ENCODE peak calls at places on chromosomes 13 and 19, in eight cellular contexts. K is cardiac muscle cell, N is prostate gland, X is H1, F is foreskin keratinocyte, C is left ventricle myocardium inferior, Y is mucosa of descending colon, S is iPS DF 6.9. V is an unnamed sample. For H3K4me1, the result is how much of the 10 kb centered on the place peaks cover.

GRCh38 chr19:10580979-10581631 is 6.0 kb downstream of the AP1M2 start:
- DNase-seq in K (peak), N (peak), X (peak), F (no peak), C (peak), Y (peak), S (no peak), V (peak)

GRCh38 chr19:50728084-50728737 is 5.0 kb downstream of the CLEC11A start:
- DNase-seq in K (peak), N (peak), X (peak), F (no peak), C (peak), Y (peak), S (no peak), V (no peak)

GRCh38 chr19:47471733-47472457 is at the start of gene SLC8A2:
- DNase-seq in K (peak), N (peak), X (peak), F (peak), C (peak), Y (peak), S (no peak), V (peak)

GRCh38 chr13:109700176-109700575 is 86.2 kb downstream of the IRS2 start:
- DNase-seq in K (peak), N (no peak), X (no peak), F (peak), C (peak), Y (peak), S (no peak), V (peak)

GRCh38 chr19:41930926-41931592 is 2.8 kb upstream of the ERFL start:
- DNase-seq in K (no peak), N (no peak), X (peak), F (no peak), C (no peak), Y (no peak), S (peak), V (no peak)

GRCh38 chr19:22545751-22546150 is 88.4 kb upstream of the ZNF492 start:
- DNase-seq in K (no peak), N (no peak), X (peak), F (no peak), C (peak), Y (no peak), S (peak), V (peak)

GRCh38 chr13:94342436-94343242 is 136.8 kb downstream of the DCT start:
- DNase-seq in K (no peak), N (no peak), X (no peak), F (no peak), C (no peak), Y (no peak), S (no peak), V (peak)

GRCh38 chr19:39110263-39110967 is 15.2 kb upstream of the PAK4 start:
- DNase-seq in K (peak), N (peak), X (peak), F (no peak), C (peak), Y (peak), S (peak), V (peak)

GRCh38 chr13:29994911-29995601 is 144.6 kb upstream of the UBL3 start:
- DNase-seq in K (no peak), N (no peak), X (no peak), F (no peak), C (no peak), Y (no peak), S (no peak), V (no peak)

GRCh38 chr13:40611004-40611403 is 55.4 kb downstream of the FOXO1 start:
- DNase-seq in K (no peak), N (no peak), X (no peak), F (no peak), C (no peak), Y (no peak), S (no peak), V (no peak)

GRCh38 chr13:36945078-36945477 is 25.0 kb upstream of the SMAD9 start:
- DNase-seq in K (no peak), N (no peak), X (no peak), F (no peak), C (no peak), Y (no peak), S (no peak), V (no peak)

GRCh38 chr13:44259045-44260042 is 114.3 kb upstream of the SERP2 start:
- DNase-seq in K (no peak), N (no peak), X (no peak), F (no peak), C (no peak), Y (no peak), S (no peak), V (peak)

GRCh38 chr19:40662925-40663711 is 27.3 kb downstream of the NUMBL start:
- DNase-seq in K (peak), N (peak), X (peak), F (no peak), C (peak), Y (peak), S (peak), V (peak)

GRCh38 chr13:95643814-95644598 is 500 bp downstream of the DZIP1 start:
- DNase-seq in K (peak), N (no peak), X (peak), F (peak), C (peak), Y (no peak), S (no peak), V (peak)

GRCh38 chr19:11652056-11652455 is 54.8 kb downstream of the ZNF627 start:
- DNase-seq in K (no peak), N (no peak), X (no peak), F (no peak), C (no peak), Y (no peak), S (no peak), V (no peak)

GRCh38 chr13:79973533-79973963 is 367.4 kb downstream of the SPRY2 start:
- DNase-seq in K (no peak), N (no peak), X (no peak), F (no peak), C (peak), Y (no peak), S (peak), V (peak)

GRCh38 chr13:28531195-28531955 is 36.4 kb upstream of the FLT1 start:
- DNase-seq in K (peak), N (no peak), X (peak), F (no peak), C (peak), Y (peak), S (no peak), V (peak)

GRCh38 chr13:102721800-102722231 is 27.0 kb upstream of the METTL21C start:
- DNase-seq in K (no peak), N (no peak), X (no peak), F (no peak), C (no peak), Y (no peak), S (no peak), V (no peak)

GRCh38 chr19:16940626-16941025 is 51.8 kb downstream of the F2RL3 start:
- DNase-seq in K (no peak), N (no peak), X (no peak), F (no peak), C (no peak), Y (no peak), S (no peak), V (no peak)

GRCh38 chr19:44552324-44552723 is 22.8 kb upstream of the CEACAM20 start:
- DNase-seq in K (peak), N (no peak), X (peak), F (peak), C (no peak), Y (peak), S (peak), V (peak)

GRCh38 chr19:21940684-21941083 is 70.1 kb downstream of the ZNF208 start:
- DNase-seq in K (no peak), N (no peak), X (no peak), F (no peak), C (no peak), Y (no peak), S (no peak), V (no peak)

GRCh38 chr19:51127755-51128154 is 3.0 kb downstream of the SIGLEC9 start:
- DNase-seq in K (no peak), N (no peak), X (no peak), F (no peak), C (no peak), Y (no peak), S (no peak), V (peak)

GRCh38 chr19:29478578-29479565 is 46.9 kb upstream of the VSTM2B start:
- DNase-seq in K (peak), N (no peak), X (peak), F (no peak), C (no peak), Y (no peak), S (peak), V (peak)

GRCh38 chr13:51332566-51333361 is 6.7 kb upstream of the SERPINE3 start:
- DNase-seq in K (no peak), N (no peak), X (no peak), F (no peak), C (no peak), Y (no peak), S (no peak), V (no peak)

GRCh38 chr19:47752440-47753211 is 7.3 kb downstream of the NOP53 start:
- DNase-seq in K (no peak), N (no peak), X (no peak), F (no peak), C (no peak), Y (no peak), S (no peak), V (no peak)

GRCh38 chr19:33404916-33405315 is 31.4 kb downstream of the CEBPG start:
- DNase-seq in K (no peak), N (no peak), X (no peak), F (no peak), C (peak), Y (peak), S (no peak), V (no peak)

GRCh38 chr13:51152713-51153112 is 41.6 kb upstream of the C13orf42 start:
- DNase-seq in K (no peak), N (no peak), X (peak), F (no peak), C (no peak), Y (no peak), S (no peak), V (no peak)

GRCh38 chr19:6056801-6057650 is 53.3 kb downstream of the RFX2 start:
- DNase-seq in K (no peak), N (peak), X (no peak), F (peak), C (peak), Y (peak), S (no peak), V (no peak)

GRCh38 chr13:24396821-24397220 is 87.4 kb downstream of the C1QTNF9 start:
- DNase-seq in K (no peak), N (no peak), X (no peak), F (no peak), C (no peak), Y (no peak), S (no peak), V (no peak)
- H3K4me1 ChIP-seq in K (under half), N (under half), X (under half), F (under half), C (under half), Y (under half), S (under half), V (under half)

GRCh38 chr13:73169971-73170370 is 111.2 kb downstream of the KLF5 start:
- DNase-seq in K (no peak), N (no peak), X (no peak), F (peak), C (no peak), Y (no peak), S (no peak), V (no peak)
- H3K4me1 ChIP-seq in K (under half), N (under half), X (under half), F (under half), C (under half), Y (under half), S (under half), V (under half)

GRCh38 chr19:49014123-49014869 is 2.6 kb downstream of the LHB start:
- DNase-seq in K (no peak), N (no peak), X (no peak), F (no peak), C (no peak), Y (no peak), S (no peak), V (no peak)

GRCh38 chr19:49006905-49007304 is 10.0 kb downstream of the LHB start:
- DNase-seq in K (no peak), N (no peak), X (no peak), F (no peak), C (no peak), Y (no peak), S (no peak), V (no peak)

GRCh38 chr19:49009828-49010227 is 7.1 kb downstream of the LHB start:
- DNase-seq in K (no peak), N (no peak), X (no peak), F (no peak), C (no peak), Y (no peak), S (no peak), V (no peak)

GRCh38 chr19:49011194-49011593 is 5.7 kb downstream of the LHB start:
- DNase-seq in K (no peak), N (no peak), X (no peak), F (no peak), C (no peak), Y (no peak), S (no peak), V (no peak)

GRCh38 chr19:49010453-49010852 is 6.4 kb downstream of the LHB start:
- DNase-seq in K (no peak), N (no peak), X (no peak), F (no peak), C (no peak), Y (no peak), S (no peak), V (no peak)
- H3K4me1 ChIP-seq in K (under half), N (under half), X (under half), F (under half), C (under half), Y (under half), S (under half), V (under half)

GRCh38 chr19:13883665-13884064 is 6.7 kb downstream of the NANOS3 start:
- DNase-seq in K (no peak), N (no peak), X (no peak), F (no peak), C (no peak), Y (no peak), S (no peak), V (no peak)
- H3K4me1 ChIP-seq in K (under half), N (under half), X (under half), F (under half), C (under half), Y (half or more), S (under half), V (under half)

GRCh38 chr13:97506511-97506910 is 72.5 kb downstream of the RAP2A start:
- DNase-seq in K (no peak), N (no peak), X (no peak), F (no peak), C (no peak), Y (no peak), S (no peak), V (peak)
- H3K4me1 ChIP-seq in K (under half), N (under half), X (under half), F (under half), C (under half), Y (under half), S (under half), V (under half)

GRCh38 chr13:43054803-43055802 is 31.7 kb downstream of the DNAJC15 start:
- DNase-seq in K (peak), N (peak), X (no peak), F (peak), C (no peak), Y (peak), S (peak), V (peak)
- H3K4me1 ChIP-seq in K (under half), N (under half), X (under half), F (under half), C (half or more), Y (under half), S (under half), V (under half)

GRCh38 chr13:39451860-39452301 is 151.1 kb downstream of the LHFPL6 start:
- DNase-seq in K (peak), N (no peak), X (no peak), F (no peak), C (peak), Y (peak), S (no peak), V (peak)

GRCh38 chr13:39452412-39452811 is 150.6 kb downstream of the LHFPL6 start:
- DNase-seq in K (peak), N (no peak), X (no peak), F (no peak), C (no peak), Y (no peak), S (no peak), V (peak)

GRCh38 chr13:39448831-39449230 is 154.2 kb downstream of the LHFPL6 start:
- DNase-seq in K (peak), N (no peak), X (no peak), F (no peak), C (no peak), Y (no peak), S (no peak), V (peak)

GRCh38 chr13:39451301-39451700 is 151.7 kb downstream of the LHFPL6 start:
- DNase-seq in K (no peak), N (no peak), X (no peak), F (no peak), C (no peak), Y (no peak), S (no peak), V (peak)

GRCh38 chr13:39450176-39450575 is 152.8 kb downstream of the LHFPL6 start:
- DNase-seq in K (no peak), N (no peak), X (no peak), F (no peak), C (no peak), Y (no peak), S (no peak), V (no peak)
- H3K4me1 ChIP-seq in K (under half), N (under half), X (under half), F (under half), C (half or more), Y (under half), S (under half), V (under half)

GRCh38 chr13:63081400-63082014 is 1665.9 kb upstream of the PCDH20 start:
- DNase-seq in K (no peak), N (no peak), X (no peak), F (no peak), C (no peak), Y (no peak), S (no peak), V (no peak)
- H3K4me1 ChIP-seq in K (under half), N (under half), X (under half), F (under half), C (under half), Y (under half), S (under half), V (under half)

DNA sequence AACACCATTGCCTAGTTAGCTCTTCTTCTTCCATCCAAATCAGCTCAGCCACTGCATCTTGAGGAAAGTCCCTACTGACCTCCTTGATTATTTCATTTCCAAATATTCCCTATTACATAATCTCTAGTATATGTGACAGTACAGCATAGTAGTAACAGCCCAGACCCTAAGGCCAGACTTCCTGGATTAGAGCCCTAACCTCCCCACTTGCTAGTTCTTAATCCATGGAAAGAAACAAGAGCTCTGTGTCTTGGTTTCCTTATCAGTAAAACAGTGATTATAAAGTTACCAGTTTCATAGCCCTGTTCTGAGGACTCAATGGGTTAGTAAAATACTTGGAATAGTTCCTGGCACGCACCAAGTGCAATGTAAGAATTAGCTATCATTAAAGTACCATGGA is 153.0 kb downstream of the RAP2A start:
- DNase-seq in K (no peak), N (no peak), X (no peak), F (no peak), C (no peak), Y (no peak), S (no peak), V (no peak)
- H3K4me1 ChIP-seq in K (under half), N (under half), X (under half), F (under half), C (under half), Y (under half), S (under half), V (under half)

GRCh38 chr13:21012841-21013681 is 48.3 kb downstream of the LATS2 start:
- DNase-seq in K (no peak), N (peak), X (no peak), F (no peak), C (no peak), Y (no peak), S (no peak), V (no peak)
- H3K4me1 ChIP-seq in K (under half), N (under half), X (under half), F (under half), C (half or more), Y (under half), S (under half), V (under half)